ENCODE peak calls at places on chromosomes 7 and 10, in six cellular contexts. V is H1, U is Peyer's patch, D is lung, H is uterus, A is left ventricle myocardium inferior. B is an unnamed sample.

GRCh38 chr7:16774986-16775385 is 21.4 kb downstream of the TSPAN13 start:
- DNase-seq in V (no peak), U (no peak), D (no peak), H (no peak), A (no peak), B (no peak)

GRCh38 chr10:10831085-10831484 is 186.6 kb upstream of the CELF2 start:
- DNase-seq in V (no peak), U (no peak), D (peak; percentile 80), H (peak; percentile 50), A (no peak), B (peak; percentile 38)

GRCh38 chr7:158631574-158632195 is 44.1 kb upstream of the PTPRN2 start:
- DNase-seq in V (no peak), U (no peak), D (no peak), H (no peak), A (no peak), B (no peak)

GRCh38 chr7:113331155-113331898 is 213.0 kb upstream of the SMIM30 start:
- DNase-seq in V (peak; percentile 2), U (no peak), D (no peak), H (peak; percentile 9), A (peak; percentile 21), B (no peak)

GRCh38 chr7:48090095-48090805 is 1.2 kb downstream of the UPP1 start:
- DNase-seq in V (no peak), U (no peak), D (no peak), H (peak; percentile 37), A (peak; percentile 47), B (no peak)

GRCh38 chr10:29064665-29065064 is 224.2 kb upstream of the LYZL1 start:
- DNase-seq in V (no peak), U (no peak), D (no peak), H (no peak), A (no peak), B (no peak)

GRCh38 chr7:41003031-41003925 is 699.6 kb downstream of the INHBA start:
- DNase-seq in V (peak; percentile 68), U (no peak), D (peak; percentile 46), H (no peak), A (peak; percentile 30), B (no peak)

GRCh38 chr10:485776-486572 is 203.5 kb downstream of the DIP2C start:
- DNase-seq in V (no peak), U (no peak), D (peak; percentile 36), H (no peak), A (no peak), B (no peak)

GRCh38 chr10:103854687-103855423 is 521 bp downstream of the SH3PXD2A start:
- DNase-seq in V (no peak), U (no peak), D (no peak), H (peak; percentile 72), A (peak; percentile 57), B (peak; percentile 45)

GRCh38 chr7:151755131-151755787 is 121.7 kb downstream of the PRKAG2 start:
- DNase-seq in V (no peak), U (no peak), D (no peak), H (peak; percentile 71), A (peak; percentile 43), B (peak; percentile 27)

GRCh38 chr7:118111347-118111746 is 72.6 kb upstream of the LSM8 start:
- DNase-seq in V (no peak), U (no peak), D (no peak), H (no peak), A (no peak), B (no peak)

GRCh38 chr7:129571201-129571600 is 40.3 kb upstream of the NRF1 start:
- DNase-seq in V (no peak), U (no peak), D (no peak), H (no peak), A (no peak), B (no peak)

GRCh38 chr10:100645111-100645510 is 100.3 kb upstream of the PAX2 start:
- DNase-seq in V (no peak), U (no peak), D (no peak), H (no peak), A (no peak), B (no peak)

GRCh38 chr7:699260-700170 is 27.0 kb upstream of the DNAAF5 start:
- DNase-seq in V (no peak), U (no peak), D (no peak), H (no peak), A (no peak), B (no peak)

GRCh38 chr10:126073606-126074005 is 177.2 kb downstream of the FANK1 start:
- DNase-seq in V (no peak), U (no peak), D (no peak), H (no peak), A (no peak), B (no peak)

GRCh38 chr7:132577206-132578049 is 1.2 kb upstream of the PLXNA4 start:
- DNase-seq in V (no peak), U (no peak), D (peak; percentile 38), H (peak; percentile 82), A (peak; percentile 84), B (peak; percentile 23)

GRCh38 chr7:141872931-141873330 is 31.6 kb upstream of the PRSS37 start:
- DNase-seq in V (no peak), U (no peak), D (no peak), H (no peak), A (no peak), B (no peak)

GRCh38 chr7:139808846-139809442 is 20.1 kb upstream of the TBXAS1 start:
- DNase-seq in V (no peak), U (no peak), D (no peak), H (no peak), A (no peak), B (no peak)

DNA sequence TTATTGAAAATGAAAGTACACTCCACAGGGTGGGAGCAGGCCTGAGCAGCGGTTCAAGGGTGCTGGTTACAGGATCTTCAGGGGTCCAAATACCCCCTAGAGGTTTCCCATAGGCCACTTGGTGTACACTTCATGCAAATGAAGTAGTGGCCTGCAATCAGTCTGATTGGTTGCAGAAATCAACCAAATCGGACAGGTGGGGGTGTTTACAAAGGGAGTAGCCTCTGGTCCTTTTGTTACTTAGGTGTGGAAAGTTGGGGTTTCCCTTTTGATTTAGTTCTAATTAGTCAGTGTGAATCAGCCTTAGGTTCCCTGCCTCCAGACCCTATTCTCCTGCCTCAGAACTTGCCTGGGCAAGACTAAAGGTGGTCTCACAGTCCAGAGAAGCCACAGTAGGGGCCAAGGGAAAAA is 49.6 kb downstream of the SYPL1 start:
- DNase-seq in V (no peak), U (no peak), D (no peak), H (no peak), A (no peak), B (no peak)
- H3K4me1 ChIP-seq in V (peaks cover 8% of the 10 kb centered on the region), U (peaks cover 48% of the 10 kb centered on the region), D (no peaks in the 10 kb centered on the region), H (peaks cover 10% of the 10 kb centered on the region), A (peaks cover 53% of the 10 kb centered on the region), B (peaks cover 22% of the 10 kb centered on the region)

DNA sequence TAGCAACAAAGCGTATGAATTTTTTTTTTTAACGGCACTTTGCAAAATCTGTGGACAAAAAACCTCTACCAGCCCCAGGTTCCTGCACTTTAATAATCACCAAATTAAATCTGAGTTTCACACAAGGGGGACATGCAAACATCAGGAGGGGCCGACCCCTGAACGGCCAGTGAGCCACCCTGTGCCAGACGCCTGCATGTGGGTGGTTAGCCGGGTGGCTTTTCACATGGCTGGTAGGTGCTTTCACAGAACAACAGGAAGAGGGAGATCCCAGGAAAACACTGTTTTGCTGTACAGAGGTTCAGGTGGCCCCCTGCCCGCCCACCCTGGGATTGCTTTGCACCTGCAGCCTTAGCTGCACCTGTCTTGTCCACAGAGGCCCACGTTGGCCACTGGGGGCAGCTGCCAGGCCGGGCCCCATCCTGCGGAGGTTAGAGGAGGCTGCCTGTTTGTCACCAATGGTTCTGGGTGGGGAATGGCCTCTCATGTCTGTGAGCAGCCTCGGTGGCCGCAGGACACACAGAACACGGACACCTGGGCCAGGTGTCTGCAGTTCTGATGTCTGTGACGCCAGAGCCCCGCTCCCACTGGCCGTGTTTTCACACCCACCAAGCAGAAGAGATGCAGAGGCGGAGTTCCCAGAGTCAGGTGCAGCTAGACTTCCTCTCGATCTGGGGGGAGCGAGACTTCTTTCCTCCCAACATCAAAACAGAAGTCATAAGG is 107.7 kb downstream of the FAM53B start:
- DNase-seq in V (no peak), U (peak; percentile 76), D (no peak), H (no peak), A (no peak), B (no peak)
- TF ChIP-seq CTCF in V (peak; percentile 48), U (peak; percentile 32), D (no peak), H (no peak), A (no peak), B (no peak)

GRCh38 chr7:127251458-127252379 is 1.0 kb downstream of the GRM8 start:
- DNase-seq in V (no peak), U (no peak), D (no peak), H (no peak), A (no peak), B (no peak)

GRCh38 chr7:127251048-127251451 is 1.7 kb downstream of the GRM8 start:
- DNase-seq in V (no peak), U (no peak), D (no peak), H (no peak), A (no peak), B (no peak)

GRCh38 chr7:127253289-127254162 is 785 bp upstream of the GRM8 start:
- DNase-seq in V (peak; percentile 34), U (peak; percentile 46), D (peak; percentile 61), H (no peak), A (peak; percentile 60), B (peak; percentile 19)

GRCh38 chr7:127252736-127253288 is at the start of gene GRM8:
- DNase-seq in V (peak; percentile 47), U (no peak), D (no peak), H (peak; percentile 46), A (peak; percentile 27), B (no peak)

DNA sequence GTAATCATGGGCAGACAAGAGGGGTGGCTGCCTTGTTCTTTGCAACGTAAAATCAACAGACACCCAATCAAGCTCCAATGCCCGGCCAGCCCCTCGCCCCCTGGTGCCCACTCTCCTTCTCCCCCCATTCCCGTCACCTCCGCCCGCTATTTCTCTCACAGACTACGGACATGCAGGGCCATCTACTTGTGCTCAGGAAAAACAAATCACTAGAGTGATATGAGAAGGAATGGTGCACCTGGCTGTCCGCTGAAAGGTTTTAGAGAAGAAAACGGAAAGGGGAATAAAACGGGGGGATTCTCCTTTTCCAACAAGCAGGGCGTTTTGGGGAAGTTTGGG is 392 bp downstream of the GRM8 start:
- DNase-seq in V (no peak), U (no peak), D (no peak), H (no peak), A (no peak), B (no peak)
- H3K27me3 ChIP-seq in V (peaks cover 26% of the 10 kb centered on the region), U (peaks cover 18% of the 10 kb centered on the region), D (peaks cover 3% of the 10 kb centered on the region), H (peaks cover 7% of the 10 kb centered on the region), A (peaks cover 92% of the 10 kb centered on the region), B (peaks cover 46% of the 10 kb centered on the region)

GRCh38 chr10:102245101-102245931 is at the start of gene GBF1:
- DNase-seq in V (peak; percentile 90), U (peak; percentile 90), D (peak; percentile 92), H (peak; percentile 94), A (peak; percentile 91), B (peak; percentile 96)
- H3K4me1 ChIP-seq in V (peaks cover 4% of the 10 kb centered on the region), U (peaks cover 67% of the 10 kb centered on the region), D (peaks cover 11% of the 10 kb centered on the region), H (peaks cover 11% of the 10 kb centered on the region), A (peaks cover 79% of the 10 kb centered on the region), B (peaks cover 51% of the 10 kb centered on the region)

GRCh38 chr7:50795831-50796230 is 13.1 kb upstream of the GRB10 start:
- DNase-seq in V (no peak), U (no peak), D (no peak), H (no peak), A (no peak), B (no peak)
- TF ChIP-seq CTCF in V (no peak), U (no peak), D (no peak), H (no peak), A (peak; percentile 27), B (peak; percentile 23)